ENCODE peak calls at places on chromosomes 5 and 9, in seven cellular contexts. One of them, this sample, is unnamed.

GRCh38 chr9:16136961-16137360 is 584.1 kb downstream of the CCDC171 start:
- DNase-seq in bronchial epithelial cell: no peak
- DNase-seq in cardiac muscle cell: peak; percentile 71
- DNase-seq in PC-9: no peak
- DNase-seq in kidney: no peak
- DNase-seq in heart right ventricle: peak; percentile 43
- DNase-seq in astrocyte: peak; percentile 97
- DNase-seq in this sample: no peak

GRCh38 chr9:121700165-121700830 is 48.9 kb downstream of the DAB2IP start:
- DNase-seq in bronchial epithelial cell: peak; percentile 99
- DNase-seq in cardiac muscle cell: peak; percentile 43
- DNase-seq in PC-9: no peak
- DNase-seq in kidney: peak; percentile 92
- DNase-seq in heart right ventricle: peak; percentile 60
- DNase-seq in astrocyte: no peak
- DNase-seq in this sample: peak; percentile 7

GRCh38 chr9:111069233-111069632 is 31.0 kb upstream of the LPAR1 start:
- DNase-seq in bronchial epithelial cell: no peak
- DNase-seq in cardiac muscle cell: peak; percentile 13
- DNase-seq in PC-9: no peak
- DNase-seq in kidney: no peak
- DNase-seq in heart right ventricle: no peak
- DNase-seq in astrocyte: no peak
- DNase-seq in this sample: no peak

GRCh38 chr9:75185585-75186170 is 97.4 kb downstream of the OSTF1 start:
- DNase-seq in bronchial epithelial cell: peak; percentile 26
- DNase-seq in cardiac muscle cell: peak; percentile 56
- DNase-seq in PC-9: no peak
- DNase-seq in kidney: no peak
- DNase-seq in heart right ventricle: no peak
- DNase-seq in astrocyte: no peak
- DNase-seq in this sample: no peak

GRCh38 chr9:124980434-124980833 is 39.6 kb upstream of the GOLGA1 start:
- DNase-seq in bronchial epithelial cell: no peak
- DNase-seq in cardiac muscle cell: no peak
- DNase-seq in PC-9: no peak
- DNase-seq in kidney: no peak
- DNase-seq in heart right ventricle: no peak
- DNase-seq in astrocyte: no peak
- DNase-seq in this sample: no peak

GRCh38 chr5:129177451-129177850 is 82.9 kb downstream of the ISOC1 start:
- DNase-seq in bronchial epithelial cell: peak; percentile 5
- DNase-seq in cardiac muscle cell: no peak
- DNase-seq in PC-9: no peak
- DNase-seq in kidney: no peak
- DNase-seq in heart right ventricle: no peak
- DNase-seq in astrocyte: no peak
- DNase-seq in this sample: no peak

GRCh38 chr9:134515026-134515821 is 126.4 kb upstream of the COL5A1 start:
- DNase-seq in bronchial epithelial cell: no peak
- DNase-seq in cardiac muscle cell: peak; percentile 70
- DNase-seq in PC-9: peak; percentile 48
- DNase-seq in kidney: peak; percentile 43
- DNase-seq in heart right ventricle: no peak
- DNase-seq in astrocyte: peak; percentile 42
- DNase-seq in this sample: peak; percentile 37

GRCh38 chr9:100222674-100223073 is 123.6 kb downstream of the INVS start:
- DNase-seq in bronchial epithelial cell: peak; percentile 51
- DNase-seq in cardiac muscle cell: peak; percentile 59
- DNase-seq in PC-9: no peak
- DNase-seq in kidney: no peak
- DNase-seq in heart right ventricle: no peak
- DNase-seq in astrocyte: peak; percentile 33
- DNase-seq in this sample: peak; percentile 31

GRCh38 chr9:36637491-36638270 is 65.0 kb downstream of the MELK start:
- DNase-seq in bronchial epithelial cell: no peak
- DNase-seq in cardiac muscle cell: peak; percentile 36
- DNase-seq in PC-9: no peak
- DNase-seq in kidney: no peak
- DNase-seq in heart right ventricle: no peak
- DNase-seq in astrocyte: no peak
- DNase-seq in this sample: no peak

GRCh38 chr9:14186096-14186495 is 127.8 kb downstream of the NFIB start:
- DNase-seq in bronchial epithelial cell: peak; percentile 36
- DNase-seq in cardiac muscle cell: no peak
- DNase-seq in PC-9: peak; percentile 61
- DNase-seq in kidney: no peak
- DNase-seq in heart right ventricle: no peak
- DNase-seq in astrocyte: no peak
- DNase-seq in this sample: no peak

GRCh38 chr9:87497604-87498045 is at the start of gene DAPK1:
- DNase-seq in bronchial epithelial cell: no peak
- DNase-seq in cardiac muscle cell: peak; percentile 66
- DNase-seq in PC-9: peak; percentile 52
- DNase-seq in kidney: peak; percentile 91
- DNase-seq in heart right ventricle: peak; percentile 21
- DNase-seq in astrocyte: peak; percentile 37
- DNase-seq in this sample: no peak

GRCh38 chr9:116870566-116870965 is 183.5 kb downstream of the TRIM32 start:
- DNase-seq in bronchial epithelial cell: peak; percentile 96
- DNase-seq in cardiac muscle cell: no peak
- DNase-seq in PC-9: peak; percentile 98
- DNase-seq in kidney: peak; percentile 83
- DNase-seq in heart right ventricle: no peak
- DNase-seq in astrocyte: no peak
- DNase-seq in this sample: no peak

GRCh38 chr5:126595486-126596083 is 566 bp upstream of the ALDH7A1 start:
- DNase-seq in bronchial epithelial cell: no peak
- DNase-seq in cardiac muscle cell: no peak
- DNase-seq in PC-9: no peak
- DNase-seq in kidney: no peak
- DNase-seq in heart right ventricle: no peak
- DNase-seq in astrocyte: no peak
- DNase-seq in this sample: no peak

GRCh38 chr9:8823131-8823895 is 1023.7 kb upstream of the DMAC1 start:
- DNase-seq in bronchial epithelial cell: no peak
- DNase-seq in cardiac muscle cell: no peak
- DNase-seq in PC-9: no peak
- DNase-seq in kidney: no peak
- DNase-seq in heart right ventricle: no peak
- DNase-seq in astrocyte: no peak
- DNase-seq in this sample: no peak

GRCh38 chr9:134211811-134212460 is 47.6 kb upstream of the RNU6ATAC start:
- DNase-seq in bronchial epithelial cell: no peak
- DNase-seq in cardiac muscle cell: no peak
- DNase-seq in PC-9: no peak
- DNase-seq in kidney: peak; percentile 55
- DNase-seq in heart right ventricle: no peak
- DNase-seq in astrocyte: no peak
- DNase-seq in this sample: no peak

GRCh38 chr5:14741721-14742426 is 77.4 kb downstream of the OTULIN start:
- DNase-seq in bronchial epithelial cell: no peak
- DNase-seq in cardiac muscle cell: no peak
- DNase-seq in PC-9: no peak
- DNase-seq in kidney: no peak
- DNase-seq in heart right ventricle: no peak
- DNase-seq in astrocyte: no peak
- DNase-seq in this sample: no peak

GRCh38 chr5:56190500-56190899 is 42.6 kb downstream of the ANKRD55 start:
- DNase-seq in bronchial epithelial cell: peak; percentile 87
- DNase-seq in cardiac muscle cell: peak; percentile 87
- DNase-seq in PC-9: no peak
- DNase-seq in kidney: no peak
- DNase-seq in heart right ventricle: peak; percentile 52
- DNase-seq in astrocyte: peak; percentile 65
- DNase-seq in this sample: no peak

GRCh38 chr9:85260288-85260687 is 481.5 kb downstream of the AGTPBP1 start:
- DNase-seq in bronchial epithelial cell: no peak
- DNase-seq in cardiac muscle cell: no peak
- DNase-seq in PC-9: no peak
- DNase-seq in kidney: no peak
- DNase-seq in heart right ventricle: no peak
- DNase-seq in astrocyte: no peak
- DNase-seq in this sample: no peak

GRCh38 chr9:124008855-124009834 is 2.4 kb upstream of the LHX2 start:
- DNase-seq in bronchial epithelial cell: no peak
- DNase-seq in cardiac muscle cell: no peak
- DNase-seq in PC-9: no peak
- DNase-seq in kidney: no peak
- DNase-seq in heart right ventricle: no peak
- DNase-seq in astrocyte: no peak
- DNase-seq in this sample: no peak

GRCh38 chr5:32710335-32710858 is 724 bp upstream of the NPR3 start:
- DNase-seq in bronchial epithelial cell: no peak
- DNase-seq in cardiac muscle cell: no peak
- DNase-seq in PC-9: no peak
- DNase-seq in kidney: peak; percentile 80
- DNase-seq in heart right ventricle: peak; percentile 36
- DNase-seq in astrocyte: no peak
- DNase-seq in this sample: no peak

GRCh38 chr9:89038354-89039091 is 47.3 kb downstream of the S1PR3 start:
- DNase-seq in bronchial epithelial cell: peak; percentile 64
- DNase-seq in cardiac muscle cell: peak; percentile 95
- DNase-seq in PC-9: peak; percentile 43
- DNase-seq in kidney: no peak
- DNase-seq in heart right ventricle: peak; percentile 22
- DNase-seq in astrocyte: peak; percentile 97
- DNase-seq in this sample: no peak

GRCh38 chr9:117548556-117548955 is 133.7 kb upstream of the ASTN2 start:
- DNase-seq in bronchial epithelial cell: no peak
- DNase-seq in cardiac muscle cell: no peak
- DNase-seq in PC-9: no peak
- DNase-seq in kidney: no peak
- DNase-seq in heart right ventricle: no peak
- DNase-seq in astrocyte: no peak
- DNase-seq in this sample: no peak

GRCh38 chr5:5649641-5650040 is 227.2 kb downstream of the ICE1 start:
- DNase-seq in bronchial epithelial cell: no peak
- DNase-seq in cardiac muscle cell: peak; percentile 18
- DNase-seq in PC-9: no peak
- DNase-seq in kidney: no peak
- DNase-seq in heart right ventricle: no peak
- DNase-seq in astrocyte: no peak
- DNase-seq in this sample: no peak
- TF ChIP-seq CTCF in bronchial epithelial cell: no peak
- TF ChIP-seq CTCF in cardiac muscle cell: no peak
- TF ChIP-seq CTCF in PC-9: no peak
- TF ChIP-seq CTCF in kidney: no peak
- TF ChIP-seq CTCF in heart right ventricle: no peak
- TF ChIP-seq CTCF in astrocyte: no peak
- TF ChIP-seq CTCF in this sample: no peak

DNA sequence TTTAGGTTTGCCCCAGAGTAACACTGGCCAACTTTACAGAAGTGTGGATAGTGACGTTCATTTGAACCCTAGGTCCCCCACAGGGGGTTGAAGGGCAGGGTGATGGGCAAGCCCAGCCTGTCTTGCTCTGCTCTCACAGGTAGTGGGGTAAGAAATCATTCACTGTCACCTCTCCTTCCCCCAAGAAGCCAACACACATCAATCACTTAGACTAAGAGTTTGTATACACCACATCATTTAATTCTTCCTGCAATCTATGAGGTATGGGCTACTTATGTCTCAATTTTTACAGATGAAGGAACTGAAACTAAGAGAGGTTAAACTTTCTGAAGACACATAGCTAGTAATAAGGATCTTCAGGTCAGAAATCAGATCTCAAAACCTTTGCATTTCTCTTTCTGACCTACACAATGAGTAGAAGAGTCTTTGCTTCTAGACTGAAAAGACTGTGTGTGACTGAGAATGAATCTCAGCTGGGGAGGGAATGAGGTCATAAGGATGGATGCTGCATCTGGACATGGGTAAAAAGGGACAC is 80.9 kb upstream of the EQTN start:
- DNase-seq in bronchial epithelial cell: no peak
- DNase-seq in cardiac muscle cell: no peak
- DNase-seq in PC-9: no peak
- DNase-seq in kidney: no peak
- DNase-seq in heart right ventricle: no peak
- DNase-seq in astrocyte: no peak
- DNase-seq in this sample: no peak
- H3K4me3 ChIP-seq in bronchial epithelial cell: no peak overlapping the region
- H3K4me3 ChIP-seq in cardiac muscle cell: no peak overlapping the region
- H3K4me3 ChIP-seq in PC-9: no peak overlapping the region
- H3K4me3 ChIP-seq in kidney: no peak overlapping the region
- H3K4me3 ChIP-seq in heart right ventricle: no peak overlapping the region
- H3K4me3 ChIP-seq in astrocyte: no peak overlapping the region
- H3K4me3 ChIP-seq in this sample: no peak overlapping the region

DNA sequence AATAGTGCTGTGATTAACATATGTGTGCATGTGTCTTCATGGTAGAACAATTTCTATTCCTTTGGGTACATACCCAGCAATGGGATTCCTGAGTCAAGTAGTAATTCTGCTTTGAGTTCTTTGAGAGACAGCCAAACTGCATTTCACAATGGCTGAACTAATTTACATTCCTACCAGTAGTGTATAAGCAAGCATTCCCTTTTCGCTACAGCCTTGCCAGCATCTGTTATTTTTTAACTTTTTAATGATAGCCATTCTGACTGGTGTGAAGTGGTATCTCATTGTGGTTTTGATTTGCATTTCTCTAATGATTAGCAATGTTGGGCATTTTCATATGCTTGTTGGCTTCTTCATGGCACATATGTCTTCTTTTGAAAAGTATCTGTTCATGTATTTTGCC is 308.5 kb downstream of the ARRDC3 start:
- DNase-seq in bronchial epithelial cell: peak; percentile 63
- DNase-seq in cardiac muscle cell: peak; percentile 88
- DNase-seq in PC-9: no peak
- DNase-seq in kidney: no peak
- DNase-seq in heart right ventricle: no peak
- DNase-seq in astrocyte: peak; percentile 86
- DNase-seq in this sample: no peak
- TF ChIP-seq CTCF in bronchial epithelial cell: no peak
- TF ChIP-seq CTCF in cardiac muscle cell: peak; percentile 22
- TF ChIP-seq CTCF in PC-9: no peak
- TF ChIP-seq CTCF in kidney: no peak
- TF ChIP-seq CTCF in heart right ventricle: no peak
- TF ChIP-seq CTCF in astrocyte: peak; percentile 17
- TF ChIP-seq CTCF in this sample: no peak

GRCh38 chr5:6484899-6485298 is 36.2 kb downstream of the UBE2QL1 start:
- DNase-seq in bronchial epithelial cell: no peak
- DNase-seq in cardiac muscle cell: no peak
- DNase-seq in PC-9: no peak
- DNase-seq in kidney: no peak
- DNase-seq in heart right ventricle: no peak
- DNase-seq in astrocyte: no peak
- DNase-seq in this sample: no peak

GRCh38 chr5:6482735-6483134 is 34.1 kb downstream of the UBE2QL1 start:
- DNase-seq in bronchial epithelial cell: no peak
- DNase-seq in cardiac muscle cell: no peak
- DNase-seq in PC-9: no peak
- DNase-seq in kidney: no peak
- DNase-seq in heart right ventricle: no peak
- DNase-seq in astrocyte: no peak
- DNase-seq in this sample: no peak

GRCh38 chr5:6485441-6485840 is 36.8 kb downstream of the UBE2QL1 start:
- DNase-seq in bronchial epithelial cell: no peak
- DNase-seq in cardiac muscle cell: no peak
- DNase-seq in PC-9: no peak
- DNase-seq in kidney: no peak
- DNase-seq in heart right ventricle: no peak
- DNase-seq in astrocyte: no peak
- DNase-seq in this sample: no peak

GRCh38 chr5:6484446-6484845 is 35.8 kb downstream of the UBE2QL1 start:
- DNase-seq in bronchial epithelial cell: no peak
- DNase-seq in cardiac muscle cell: no peak
- DNase-seq in PC-9: no peak
- DNase-seq in kidney: no peak
- DNase-seq in heart right ventricle: no peak
- DNase-seq in astrocyte: no peak
- DNase-seq in this sample: no peak

GRCh38 chr5:6483880-6484382 is 35.3 kb downstream of the UBE2QL1 start:
- DNase-seq in bronchial epithelial cell: no peak
- DNase-seq in cardiac muscle cell: no peak
- DNase-seq in PC-9: no peak
- DNase-seq in kidney: no peak
- DNase-seq in heart right ventricle: no peak
- DNase-seq in astrocyte: no peak
- DNase-seq in this sample: no peak
- H3K4me3 ChIP-seq in bronchial epithelial cell: no peak overlapping the region
- H3K4me3 ChIP-seq in cardiac muscle cell: no peak overlapping the region
- H3K4me3 ChIP-seq in PC-9: no peak overlapping the region
- H3K4me3 ChIP-seq in kidney: no peak overlapping the region
- H3K4me3 ChIP-seq in heart right ventricle: no peak overlapping the region
- H3K4me3 ChIP-seq in astrocyte: no peak overlapping the region
- H3K4me3 ChIP-seq in this sample: no peak overlapping the region